ENCODE peak calls at places on chromosome 21, in six cellular contexts. One of them, this sample, is unnamed.

GRCh38 chr21:39121600-39122355 is 61.5 kb downstream of the PSMG1 start:
- DNase-seq in Peyer's patch: no peak
- DNase-seq in mammary epithelial cell: peak
- DNase-seq in AG04450: no peak
- DNase-seq in sigmoid colon: no peak
- DNase-seq in hepatocyte: no peak
- DNase-seq in this sample: no peak

GRCh38 chr21:33998809-33999208 is 74.6 kb upstream of the MRPS6 start:
- DNase-seq in Peyer's patch: no peak
- DNase-seq in mammary epithelial cell: no peak
- DNase-seq in AG04450: no peak
- DNase-seq in sigmoid colon: no peak
- DNase-seq in hepatocyte: no peak
- DNase-seq in this sample: no peak

GRCh38 chr21:40936151-40936550 is 89.2 kb upstream of the DSCAM start:
- DNase-seq in Peyer's patch: no peak
- DNase-seq in mammary epithelial cell: peak
- DNase-seq in AG04450: no peak
- DNase-seq in sigmoid colon: no peak
- DNase-seq in hepatocyte: no peak
- DNase-seq in this sample: no peak

GRCh38 chr21:44490816-44491215 is 35.5 kb downstream of the LRRC3 start:
- DNase-seq in Peyer's patch: no peak
- DNase-seq in mammary epithelial cell: no peak
- DNase-seq in AG04450: no peak
- DNase-seq in sigmoid colon: no peak
- DNase-seq in hepatocyte: no peak
- DNase-seq in this sample: no peak

GRCh38 chr21:29258626-29259335 is 39.9 kb upstream of the BACH1 start:
- DNase-seq in Peyer's patch: no peak
- DNase-seq in mammary epithelial cell: peak
- DNase-seq in AG04450: peak
- DNase-seq in sigmoid colon: no peak
- DNase-seq in hepatocyte: no peak
- DNase-seq in this sample: peak

GRCh38 chr21:40668535-40669275 is 178.3 kb downstream of the DSCAM start:
- DNase-seq in Peyer's patch: no peak
- DNase-seq in mammary epithelial cell: no peak
- DNase-seq in AG04450: no peak
- DNase-seq in sigmoid colon: no peak
- DNase-seq in hepatocyte: no peak
- DNase-seq in this sample: no peak

GRCh38 chr21:29193907-29194306 is 63.5 kb downstream of the MAP3K7CL start:
- DNase-seq in Peyer's patch: no peak
- DNase-seq in mammary epithelial cell: no peak
- DNase-seq in AG04450: no peak
- DNase-seq in sigmoid colon: no peak
- DNase-seq in hepatocyte: no peak
- DNase-seq in this sample: no peak

GRCh38 chr21:43585924-43586411 is 73.3 kb downstream of the HSF2BP start:
- DNase-seq in Peyer's patch: no peak
- DNase-seq in mammary epithelial cell: peak
- DNase-seq in AG04450: peak
- DNase-seq in sigmoid colon: peak
- DNase-seq in hepatocyte: peak
- DNase-seq in this sample: peak

GRCh38 chr21:28687571-28687970 is 305.1 kb downstream of the LTN1 start:
- DNase-seq in Peyer's patch: no peak
- DNase-seq in mammary epithelial cell: peak
- DNase-seq in AG04450: no peak
- DNase-seq in sigmoid colon: no peak
- DNase-seq in hepatocyte: peak
- DNase-seq in this sample: no peak

GRCh38 chr21:37546949-37547614 is 180.5 kb downstream of the DYRK1A start:
- DNase-seq in Peyer's patch: no peak
- DNase-seq in mammary epithelial cell: no peak
- DNase-seq in AG04450: no peak
- DNase-seq in sigmoid colon: peak
- DNase-seq in hepatocyte: no peak
- DNase-seq in this sample: no peak

GRCh38 chr21:29240136-29240535 is 58.6 kb upstream of the BACH1 start:
- DNase-seq in Peyer's patch: no peak
- DNase-seq in mammary epithelial cell: no peak
- DNase-seq in AG04450: no peak
- DNase-seq in sigmoid colon: no peak
- DNase-seq in hepatocyte: no peak
- DNase-seq in this sample: no peak

GRCh38 chr21:29072873-29073221 is 601 bp downstream of the CCT8 start:
- DNase-seq in Peyer's patch: no peak
- DNase-seq in mammary epithelial cell: no peak
- DNase-seq in AG04450: no peak
- DNase-seq in sigmoid colon: no peak
- DNase-seq in hepatocyte: peak
- DNase-seq in this sample: no peak

GRCh38 chr21:43333301-43334062 is 93.4 kb downstream of the SIK1 start:
- DNase-seq in Peyer's patch: no peak
- DNase-seq in mammary epithelial cell: peak
- DNase-seq in AG04450: peak
- DNase-seq in sigmoid colon: no peak
- DNase-seq in hepatocyte: peak
- DNase-seq in this sample: peak

GRCh38 chr21:33514234-33514633 is 22.7 kb upstream of the DNAJC28 start:
- DNase-seq in Peyer's patch: no peak
- DNase-seq in mammary epithelial cell: no peak
- DNase-seq in AG04450: no peak
- DNase-seq in sigmoid colon: no peak
- DNase-seq in hepatocyte: no peak
- DNase-seq in this sample: no peak

GRCh38 chr21:44785620-44786344 is 15.8 kb downstream of the UBE2G2 start:
- DNase-seq in Peyer's patch: no peak
- DNase-seq in mammary epithelial cell: no peak
- DNase-seq in AG04450: no peak
- DNase-seq in sigmoid colon: no peak
- DNase-seq in hepatocyte: no peak
- DNase-seq in this sample: no peak

GRCh38 chr21:43603641-43604504 is 55.4 kb downstream of the HSF2BP start:
- DNase-seq in Peyer's patch: no peak
- DNase-seq in mammary epithelial cell: peak
- DNase-seq in AG04450: no peak
- DNase-seq in sigmoid colon: no peak
- DNase-seq in hepatocyte: no peak
- DNase-seq in this sample: peak

GRCh38 chr21:44049606-44050005 is 37.5 kb downstream of the TRAPPC10 start:
- DNase-seq in Peyer's patch: no peak
- DNase-seq in mammary epithelial cell: no peak
- DNase-seq in AG04450: no peak
- DNase-seq in sigmoid colon: no peak
- DNase-seq in hepatocyte: no peak
- DNase-seq in this sample: no peak

GRCh38 chr21:44696572-44696971 is 400 bp upstream of the KRTAP10-12 start:
- DNase-seq in Peyer's patch: no peak
- DNase-seq in mammary epithelial cell: no peak
- DNase-seq in AG04450: no peak
- DNase-seq in sigmoid colon: no peak
- DNase-seq in hepatocyte: no peak
- DNase-seq in this sample: no peak

GRCh38 chr21:20971296-20971921 is 26.8 kb upstream of the NCAM2 start:
- DNase-seq in Peyer's patch: no peak
- DNase-seq in mammary epithelial cell: no peak
- DNase-seq in AG04450: peak
- DNase-seq in sigmoid colon: peak
- DNase-seq in hepatocyte: peak
- DNase-seq in this sample: peak
- TF ChIP-seq CTCF in Peyer's patch: no peak
- TF ChIP-seq CTCF in mammary epithelial cell: peak
- TF ChIP-seq CTCF in AG04450: peak
- TF ChIP-seq CTCF in sigmoid colon: peak
- TF ChIP-seq CTCF in hepatocyte: peak
- TF ChIP-seq CTCF in this sample: peak

GRCh38 chr21:36104306-36105300 is 30.3 kb upstream of the CBR3 start:
- DNase-seq in Peyer's patch: peak
- DNase-seq in mammary epithelial cell: peak
- DNase-seq in AG04450: no peak
- DNase-seq in sigmoid colon: no peak
- DNase-seq in hepatocyte: peak
- DNase-seq in this sample: no peak
- H3K4me3 ChIP-seq in Peyer's patch: peak
- H3K4me3 ChIP-seq in mammary epithelial cell: no peak
- H3K4me3 ChIP-seq in AG04450: peak
- H3K4me3 ChIP-seq in sigmoid colon: no peak
- H3K4me3 ChIP-seq in hepatocyte: no peak
- H3K4me3 ChIP-seq in this sample: no peak

DNA sequence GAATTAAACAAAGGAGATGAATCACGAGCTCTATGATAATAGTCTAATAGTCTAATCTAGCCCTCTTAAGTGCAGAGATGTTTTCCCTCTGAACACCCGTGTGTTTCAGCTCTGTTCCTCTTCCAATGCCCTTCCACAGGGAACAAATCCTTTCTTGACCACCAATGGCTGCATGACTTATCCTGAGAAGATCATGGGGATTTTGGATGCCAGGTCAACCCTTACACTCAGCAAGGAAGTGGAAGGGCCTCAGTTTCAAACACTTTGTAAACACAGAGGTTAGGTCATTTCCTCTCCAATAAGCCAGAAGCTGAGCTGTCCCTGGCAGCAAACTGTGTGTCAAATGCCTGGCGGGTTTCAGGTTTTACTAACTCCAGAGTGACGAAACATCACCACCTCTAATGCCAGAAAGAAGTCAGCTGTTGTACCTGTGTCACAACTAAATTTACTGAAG is 200.0 kb downstream of the GABPA start:
- DNase-seq in Peyer's patch: no peak
- DNase-seq in mammary epithelial cell: peak
- DNase-seq in AG04450: peak
- DNase-seq in sigmoid colon: peak
- DNase-seq in hepatocyte: peak
- DNase-seq in this sample: peak
- TF ChIP-seq CTCF in Peyer's patch: no peak
- TF ChIP-seq CTCF in mammary epithelial cell: no peak
- TF ChIP-seq CTCF in AG04450: no peak
- TF ChIP-seq CTCF in sigmoid colon: no peak
- TF ChIP-seq CTCF in hepatocyte: no peak
- TF ChIP-seq CTCF in this sample: no peak

GRCh38 chr21:42107881-42108553 is 36.9 kb downstream of the UMODL1 start:
- DNase-seq in Peyer's patch: peak
- DNase-seq in mammary epithelial cell: peak
- DNase-seq in AG04450: peak
- DNase-seq in sigmoid colon: no peak
- DNase-seq in hepatocyte: peak
- DNase-seq in this sample: no peak
- H3K4me3 ChIP-seq in Peyer's patch: no peak
- H3K4me3 ChIP-seq in mammary epithelial cell: no peak
- H3K4me3 ChIP-seq in AG04450: no peak
- H3K4me3 ChIP-seq in sigmoid colon: no peak
- H3K4me3 ChIP-seq in hepatocyte: no peak
- H3K4me3 ChIP-seq in this sample: no peak

DNA sequence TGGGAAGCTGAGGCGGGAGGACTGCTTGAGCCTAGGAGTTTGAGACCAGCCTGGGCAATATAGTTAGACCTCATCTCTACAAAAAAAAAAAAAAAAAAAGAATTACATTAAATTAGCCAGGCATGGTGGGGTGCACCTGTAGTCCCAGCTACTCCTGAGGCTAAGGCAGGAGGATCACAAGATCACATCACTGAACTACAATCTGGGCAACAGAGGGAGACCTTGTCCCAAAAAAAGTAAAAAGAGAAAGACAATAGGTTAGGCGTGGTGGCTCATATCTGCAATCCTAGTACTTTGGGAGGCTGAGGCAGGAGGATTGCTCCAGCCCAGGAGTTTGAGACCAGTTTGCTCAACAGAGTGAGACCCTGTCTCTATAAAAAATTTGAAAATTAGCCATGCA is 130.3 kb downstream of the TIAM1 start:
- DNase-seq in Peyer's patch: no peak
- DNase-seq in mammary epithelial cell: no peak
- DNase-seq in AG04450: no peak
- DNase-seq in sigmoid colon: no peak
- DNase-seq in hepatocyte: no peak
- DNase-seq in this sample: no peak
- TF ChIP-seq CTCF in Peyer's patch: no peak
- TF ChIP-seq CTCF in mammary epithelial cell: peak
- TF ChIP-seq CTCF in AG04450: peak
- TF ChIP-seq CTCF in sigmoid colon: no peak
- TF ChIP-seq CTCF in hepatocyte: no peak
- TF ChIP-seq CTCF in this sample: no peak

GRCh38 chr21:45892156-45892919 is 89.2 kb upstream of the COL6A1 start:
- DNase-seq in Peyer's patch: no peak
- DNase-seq in mammary epithelial cell: no peak
- DNase-seq in AG04450: no peak
- DNase-seq in sigmoid colon: no peak
- DNase-seq in hepatocyte: no peak
- DNase-seq in this sample: no peak
- H3K4me3 ChIP-seq in Peyer's patch: no peak
- H3K4me3 ChIP-seq in mammary epithelial cell: no peak
- H3K4me3 ChIP-seq in AG04450: no peak
- H3K4me3 ChIP-seq in sigmoid colon: no peak
- H3K4me3 ChIP-seq in hepatocyte: no peak
- H3K4me3 ChIP-seq in this sample: no peak

DNA sequence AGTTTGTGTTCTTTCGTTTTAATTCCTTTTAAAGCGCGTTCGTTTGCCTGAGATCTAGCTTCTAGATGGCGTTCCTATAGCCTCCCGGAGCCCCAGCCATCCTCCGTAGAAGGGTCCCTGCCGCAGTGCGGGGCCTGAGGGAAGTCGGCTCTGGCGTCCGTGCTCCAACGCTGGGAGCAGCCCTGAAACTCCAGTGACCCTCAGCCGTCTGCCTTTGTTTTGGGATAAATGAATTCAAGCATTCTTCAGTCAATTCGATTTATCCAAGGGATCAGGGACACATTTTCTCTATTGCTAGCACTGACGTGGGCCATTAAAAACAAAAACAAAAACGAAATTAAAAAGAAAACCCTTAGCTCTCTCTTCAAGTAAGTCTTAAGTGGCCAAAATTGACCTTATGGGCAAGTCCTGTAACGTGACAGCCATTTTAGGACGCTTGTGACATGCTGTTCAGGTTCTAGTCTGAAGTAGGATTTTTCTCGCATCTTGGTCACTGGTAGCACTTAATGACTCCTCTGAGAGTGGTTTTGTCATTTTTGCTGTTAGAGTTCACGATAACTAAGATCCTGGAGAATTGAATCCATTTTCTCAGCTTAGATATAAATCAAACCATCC is 757 bp upstream of the HSPA13 start:
- DNase-seq in Peyer's patch: no peak
- DNase-seq in mammary epithelial cell: no peak
- DNase-seq in AG04450: no peak
- DNase-seq in sigmoid colon: no peak
- DNase-seq in hepatocyte: peak
- DNase-seq in this sample: peak
- TF ChIP-seq CTCF in Peyer's patch: no peak
- TF ChIP-seq CTCF in mammary epithelial cell: no peak
- TF ChIP-seq CTCF in AG04450: peak
- TF ChIP-seq CTCF in sigmoid colon: no peak
- TF ChIP-seq CTCF in hepatocyte: no peak
- TF ChIP-seq CTCF in this sample: no peak

DNA sequence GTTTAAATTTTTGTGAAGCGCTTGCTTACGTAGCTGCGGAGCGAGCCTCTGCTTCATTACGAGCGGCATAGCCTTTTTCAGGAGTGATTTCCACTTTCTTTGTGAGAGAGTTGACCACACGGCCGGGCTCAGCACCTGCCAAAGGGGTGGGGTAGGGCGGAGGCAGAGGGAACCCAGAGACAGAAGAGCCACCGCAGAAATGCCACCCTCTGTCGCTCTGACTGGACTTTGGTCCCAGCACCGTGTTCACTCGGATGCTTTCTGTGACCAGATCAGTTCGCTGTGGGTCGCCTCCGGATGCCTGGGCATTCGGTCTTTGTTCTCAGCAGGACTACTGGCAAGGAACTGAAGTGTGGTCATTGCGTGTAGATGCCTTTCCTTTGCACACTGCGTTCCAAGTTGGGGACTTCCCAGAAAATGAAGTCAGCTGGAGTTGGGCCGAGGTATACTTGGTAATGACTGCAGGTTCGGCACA is 897 bp downstream of the CHODL start:
- DNase-seq in Peyer's patch: no peak
- DNase-seq in mammary epithelial cell: no peak
- DNase-seq in AG04450: no peak
- DNase-seq in sigmoid colon: peak
- DNase-seq in hepatocyte: peak
- DNase-seq in this sample: no peak
- H3K4me3 ChIP-seq in Peyer's patch: peak
- H3K4me3 ChIP-seq in mammary epithelial cell: no peak
- H3K4me3 ChIP-seq in AG04450: no peak
- H3K4me3 ChIP-seq in sigmoid colon: peak
- H3K4me3 ChIP-seq in hepatocyte: peak
- H3K4me3 ChIP-seq in this sample: no peak